ENCODE peak calls at places on chromosome 3, in five cellular contexts. D, H, T, W and F are unnamed samples.
A peak's percentile ranks its signal among the peaks of the same experiment; 100 is the strongest.

GRCh38 chr3:49791571-49791970 is 5.2 kb upstream of the IP6K1 start:
- DNase-seq in D (no peak), H (no peak), T (peak; percentile 74), W (no peak), F (no peak)

GRCh38 chr3:10917176-10917575 is 75.4 kb upstream of the SLC6A1 start:
- DNase-seq in D (no peak), H (no peak), T (no peak), W (peak; percentile 20), F (peak; percentile 71)

GRCh38 chr3:32109256-32109655 is 2.8 kb downstream of the GPD1L start:
- DNase-seq in D (no peak), H (no peak), T (peak; percentile 49), W (peak; percentile 77), F (peak; percentile 82)

GRCh38 chr3:15042936-15043335 is 22.2 kb downstream of the MRPS25 start:
- DNase-seq in D (no peak), H (no peak), T (no peak), W (peak; percentile 59), F (no peak)

GRCh38 chr3:46892285-46893145 is 15.0 kb downstream of the PTH1R start:
- DNase-seq in D (peak; percentile 80), H (peak; percentile 74), T (peak; percentile 98), W (peak; percentile 34), F (peak; percentile 86)

GRCh38 chr3:46113608-46114007 is 86.3 kb upstream of the XCR1 start:
- DNase-seq in D (no peak), H (no peak), T (no peak), W (no peak), F (no peak)

GRCh38 chr3:99843590-99844260 is 26.1 kb downstream of the CMSS1 start:
- DNase-seq in D (no peak), H (no peak), T (peak; percentile 18), W (no peak), F (no peak)

GRCh38 chr3:1954632-1955031 is 144.0 kb upstream of the CNTN4 start:
- DNase-seq in D (no peak), H (no peak), T (no peak), W (no peak), F (no peak)

GRCh38 chr3:65597952-65598413 is 440.7 kb downstream of the MAGI1 start:
- DNase-seq in D (no peak), H (no peak), T (peak; percentile 75), W (no peak), F (no peak)

GRCh38 chr3:183211390-183211789 is 41.7 kb upstream of the B3GNT5 start:
- DNase-seq in D (no peak), H (no peak), T (no peak), W (no peak), F (no peak)

GRCh38 chr3:78483070-78483469 is 1284.7 kb downstream of the ROBO1 start:
- DNase-seq in D (no peak), H (no peak), T (no peak), W (no peak), F (no peak)

GRCh38 chr3:51371943-51372557 is 13.0 kb upstream of the MANF start:
- DNase-seq in D (peak; percentile 50), H (peak; percentile 77), T (peak; percentile 67), W (peak; percentile 50), F (no peak)

GRCh38 chr3:141076821-141077571 is 25.8 kb downstream of the SPSB4 start:
- DNase-seq in D (no peak), H (no peak), T (peak; percentile 87), W (peak; percentile 60), F (peak; percentile 76)

GRCh38 chr3:60456180-60456579 is 795.1 kb downstream of the FHIT start:
- DNase-seq in D (no peak), H (no peak), T (no peak), W (no peak), F (no peak)

GRCh38 chr3:99332276-99332675 is 306.1 kb upstream of the COL8A1 start:
- DNase-seq in D (no peak), H (no peak), T (no peak), W (no peak), F (no peak)

GRCh38 chr3:50100956-50101845 is 12.5 kb downstream of the RBM5 start:
- DNase-seq in D (no peak), H (no peak), T (no peak), W (peak; percentile 65), F (no peak)

GRCh38 chr3:37934631-37935289 is 55.8 kb upstream of the VILL start:
- DNase-seq in D (no peak), H (no peak), T (no peak), W (peak; percentile 31), F (no peak)

GRCh38 chr3:48428088-48428862 is 1.6 kb downstream of the PLXNB1 start:
- DNase-seq in D (no peak), H (no peak), T (peak; percentile 90), W (no peak), F (no peak)

GRCh38 chr3:61141184-61141583 is 110.1 kb downstream of the FHIT start:
- DNase-seq in D (no peak), H (no peak), T (no peak), W (no peak), F (no peak)

GRCh38 chr3:169477790-169478189 is 185.7 kb downstream of the MECOM start:
- DNase-seq in D (no peak), H (no peak), T (no peak), W (no peak), F (no peak)

GRCh38 chr3:58333206-58334012 is 717 bp downstream of the PXK start:
- DNase-seq in D (peak; percentile 22), H (peak; percentile 46), T (peak; percentile 88), W (no peak), F (peak; percentile 9)

GRCh38 chr3:12588039-12588673 is 31.3 kb downstream of the MKRN2 start:
- DNase-seq in D (no peak), H (no peak), T (peak; percentile 76), W (peak; percentile 31), F (no peak)

GRCh38 chr3:182886497-182886896 is 93.2 kb downstream of the ATP11B start:
- DNase-seq in D (no peak), H (no peak), T (no peak), W (no peak), F (no peak)

GRCh38 chr3:58369038-58369437 is 36.3 kb downstream of the PXK start:
- DNase-seq in D (no peak), H (no peak), T (no peak), W (no peak), F (no peak)

GRCh38 chr3:188439080-188439479 is 285.1 kb downstream of the LPP start:
- DNase-seq in D (no peak), H (no peak), T (no peak), W (no peak), F (no peak)

GRCh38 chr3:59290358-59290757 is 240.5 kb upstream of the CFAP20DC start:
- DNase-seq in D (no peak), H (no peak), T (no peak), W (peak; percentile 10), F (no peak)

GRCh38 chr3:155228636-155229035 is 64.8 kb downstream of the STRIT1 start:
- DNase-seq in D (no peak), H (no peak), T (no peak), W (no peak), F (no peak)

GRCh38 chr3:194869482-194870169 is 183.9 kb downstream of the FAM43A start:
- DNase-seq in D (no peak), H (no peak), T (no peak), W (peak; percentile 53), F (peak; percentile 97)

GRCh38 chr3:168047190-168047795 is 48.4 kb downstream of the GOLIM4 start:
- DNase-seq in D (no peak), H (peak; percentile 93), T (peak; percentile 25), W (peak; percentile 60), F (no peak)

GRCh38 chr3:142844339-142844977 is 44.4 kb downstream of the PCOLCE2 start:
- DNase-seq in D (no peak), H (peak; percentile 48), T (peak; percentile 69), W (peak; percentile 48), F (no peak)

GRCh38 chr3:183100376-183100775 is 1.1 kb upstream of the MCCC1 start:
- DNase-seq in D (no peak), H (no peak), T (no peak), W (no peak), F (no peak)

GRCh38 chr3:177597325-177598109 is 400.2 kb upstream of the TBL1XR1 start:
- DNase-seq in D (peak; percentile 26), H (peak; percentile 51), T (peak; percentile 90), W (peak; percentile 99), F (peak; percentile 88)

DNA sequence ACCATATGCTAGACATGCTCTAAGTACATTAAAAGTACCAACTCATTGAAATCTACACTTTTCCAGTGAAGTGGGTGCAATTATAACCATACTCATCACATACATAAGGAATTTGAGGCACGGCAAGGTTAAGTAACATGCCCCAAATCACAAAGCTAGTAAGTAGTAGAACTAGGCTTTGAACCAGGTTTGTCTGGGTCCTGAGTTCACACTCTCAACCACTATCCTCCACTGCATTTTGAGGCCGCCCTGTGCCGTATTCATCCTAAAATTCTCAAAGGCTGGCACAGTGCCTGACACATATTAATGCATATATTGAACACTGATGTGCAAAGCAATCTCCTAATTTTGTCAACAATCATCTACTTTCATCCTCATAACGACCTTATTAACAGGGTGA is 68.8 kb upstream of the CDV3 start:
- DNase-seq in D (no peak), H (no peak), T (no peak), W (no peak), F (no peak)
- H3K9me3 ChIP-seq in D (no peaks in the 10 kb centered on the region), H (no peaks in the 10 kb centered on the region), T (no peaks in the 10 kb centered on the region), W (no peaks in the 10 kb centered on the region), F (no peaks in the 10 kb centered on the region)

GRCh38 chr3:138539352-138539751 is 54.7 kb downstream of the CEP70 start:
- DNase-seq in D (no peak), H (no peak), T (no peak), W (no peak), F (no peak)

GRCh38 chr3:138544546-138544945 is 49.5 kb downstream of the CEP70 start:
- DNase-seq in D (no peak), H (no peak), T (no peak), W (no peak), F (no peak)

GRCh38 chr3:138547342-138547975 is 46.6 kb downstream of the CEP70 start:
- DNase-seq in D (no peak), H (no peak), T (no peak), W (no peak), F (no peak)

GRCh38 chr3:138542977-138543376 is 51.1 kb downstream of the CEP70 start:
- DNase-seq in D (no peak), H (no peak), T (peak; percentile 23), W (no peak), F (no peak)
- H3K9me3 ChIP-seq in D (peaks cover 8% of the 10 kb centered on the region), H (no peaks in the 10 kb centered on the region), T (peaks cover 10% of the 10 kb centered on the region), W (no peaks in the 10 kb centered on the region), F (peaks cover 14% of the 10 kb centered on the region)

GRCh38 chr3:129645291-129645690 is 38.8 kb upstream of the PLXND1 start:
- DNase-seq in D (no peak), H (no peak), T (peak; percentile 22), W (no peak), F (no peak)
- H3K9me3 ChIP-seq in D (no peaks in the 10 kb centered on the region), H (no peaks in the 10 kb centered on the region), T (no peaks in the 10 kb centered on the region), W (no peaks in the 10 kb centered on the region), F (no peaks in the 10 kb centered on the region)

GRCh38 chr3:33453331-33453761 is 13.1 kb upstream of the UBP1 start:
- DNase-seq in D (no peak), H (no peak), T (no peak), W (no peak), F (no peak)

GRCh38 chr3:33461097-33461496 is 20.9 kb upstream of the UBP1 start:
- DNase-seq in D (no peak), H (no peak), T (no peak), W (no peak), F (no peak)

DNA sequence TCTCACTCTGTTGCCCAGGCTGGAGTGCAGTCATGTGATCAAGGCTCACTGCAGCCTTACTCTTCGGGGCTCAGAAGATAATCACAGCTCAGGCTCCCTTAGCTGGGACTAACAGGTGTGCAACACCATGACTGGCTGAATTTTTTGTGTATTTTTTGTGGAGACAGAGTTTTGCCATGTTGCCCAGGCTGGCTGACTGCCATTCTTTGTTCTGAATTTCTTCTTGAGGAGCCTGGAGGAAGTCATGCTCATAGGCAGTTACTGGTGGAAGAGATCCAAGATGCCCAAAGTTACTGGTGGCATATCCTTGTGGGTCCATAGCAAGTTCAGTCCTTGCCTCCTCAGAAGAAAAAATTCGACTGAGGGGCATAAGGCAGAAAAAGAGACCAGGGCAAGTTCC is 16.6 kb upstream of the UBP1 start:
- DNase-seq in D (no peak), H (no peak), T (no peak), W (no peak), F (no peak)
- H3K9me3 ChIP-seq in D (no peaks in the 10 kb centered on the region), H (no peaks in the 10 kb centered on the region), T (no peaks in the 10 kb centered on the region), W (no peaks in the 10 kb centered on the region), F (peaks cover 2% of the 10 kb centered on the region)